ENCODE peak calls at places on chromosomes 5 and 9, in six cellular contexts. O, W, R, I, U and K are unnamed samples.

GRCh38 chr5:87924451-87924850 is 344.2 kb downstream of the TMEM161B start:
- DNase-seq in O (no peak), W (no peak), R (no peak), I (no peak), U (no peak), K (no peak)

GRCh38 chr9:86843182-86843581 is 104.1 kb downstream of the GAS1 start:
- DNase-seq in O (no peak), W (no peak), R (no peak), I (no peak), U (no peak), K (no peak)

GRCh38 chr5:163509288-163510040 is 4.0 kb downstream of the MAT2B start:
- DNase-seq in O (no peak), W (peak; percentile 83), R (no peak), I (no peak), U (no peak), K (no peak)

GRCh38 chr5:177304392-177305119 is 957 bp downstream of the PRELID1 start:
- DNase-seq in O (no peak), W (peak; percentile 35), R (no peak), I (peak; percentile 63), U (no peak), K (no peak)

GRCh38 chr9:91948061-91948422 is 2.0 kb downstream of the ROR2 start:
- DNase-seq in O (no peak), W (no peak), R (no peak), I (no peak), U (no peak), K (no peak)

GRCh38 chr9:136956604-136957003 is 4.5 kb downstream of the LCN12 start:
- DNase-seq in O (no peak), W (no peak), R (no peak), I (no peak), U (no peak), K (no peak)

GRCh38 chr5:176620333-176620981 is 9.9 kb downstream of the SNCB start:
- DNase-seq in O (no peak), W (peak; percentile 21), R (no peak), I (no peak), U (no peak), K (no peak)

GRCh38 chr5:93890657-93891056 is 149.3 kb upstream of the POU5F2 start:
- DNase-seq in O (no peak), W (no peak), R (no peak), I (no peak), U (no peak), K (no peak)

GRCh38 chr9:98334796-98335195 is 79.3 kb upstream of the TBC1D2 start:
- DNase-seq in O (no peak), W (no peak), R (no peak), I (peak; percentile 16), U (no peak), K (no peak)

GRCh38 chr5:15393146-15393545 is 106.8 kb upstream of the FBXL7 start:
- DNase-seq in O (no peak), W (no peak), R (no peak), I (no peak), U (no peak), K (no peak)

GRCh38 chr9:129176786-129177442 is 1.1 kb downstream of the IER5L start:
- DNase-seq in O (no peak), W (peak; percentile 51), R (no peak), I (no peak), U (no peak), K (no peak)

GRCh38 chr5:131164161-131164930 is 710 bp downstream of the HINT1 start:
- DNase-seq in O (peak; percentile 59), W (peak; percentile 78), R (peak; percentile 48), I (peak; percentile 42), U (peak; percentile 62), K (peak; percentile 59)

GRCh38 chr5:76696254-76696653 is 19.7 kb upstream of the F2R start:
- DNase-seq in O (no peak), W (no peak), R (no peak), I (no peak), U (no peak), K (no peak)

GRCh38 chr5:100905259-100905914 is 2.3 kb upstream of the ST8SIA4 start:
- DNase-seq in O (no peak), W (no peak), R (peak; percentile 6), I (no peak), U (no peak), K (no peak)

GRCh38 chr5:33362915-33363314 is 77.8 kb upstream of the TARS1 start:
- DNase-seq in O (no peak), W (peak; percentile 41), R (no peak), I (no peak), U (no peak), K (no peak)

GRCh38 chr9:101628173-101628572 is 33.4 kb upstream of the PPP3R2 start:
- DNase-seq in O (no peak), W (peak; percentile 30), R (no peak), I (no peak), U (no peak), K (no peak)

GRCh38 chr9:131454028-131454427 is 48.7 kb upstream of the POMT1 start:
- DNase-seq in O (no peak), W (no peak), R (no peak), I (no peak), U (no peak), K (no peak)

GRCh38 chr9:137715321-137715720 is 96.5 kb downstream of the EHMT1 start:
- DNase-seq in O (no peak), W (no peak), R (no peak), I (no peak), U (no peak), K (no peak)

GRCh38 chr5:180130876-180131740 is 59.5 kb upstream of the RNF130 start:
- DNase-seq in O (no peak), W (no peak), R (no peak), I (no peak), U (no peak), K (no peak)

GRCh38 chr5:39040875-39041274 is 33.3 kb downstream of the RICTOR start:
- DNase-seq in O (no peak), W (no peak), R (no peak), I (no peak), U (no peak), K (no peak)

GRCh38 chr9:77707696-77708095 is 59.6 kb upstream of the GNA14 start:
- DNase-seq in O (peak; percentile 74), W (peak; percentile 100), R (no peak), I (peak; percentile 93), U (no peak), K (no peak)

GRCh38 chr9:121945849-121946248 is 147.3 kb downstream of the TTLL11 start:
- DNase-seq in O (peak; percentile 40), W (peak; percentile 56), R (no peak), I (peak; percentile 44), U (no peak), K (no peak)

GRCh38 chr9:2872307-2872940 is 28.5 kb upstream of the PUM3 start:
- DNase-seq in O (no peak), W (peak; percentile 52), R (no peak), I (peak; percentile 4), U (no peak), K (no peak)

GRCh38 chr9:93188426-93189368 is 4.8 kb downstream of the WNK2 start:
- DNase-seq in O (no peak), W (no peak), R (no peak), I (no peak), U (no peak), K (no peak)

GRCh38 chr9:21802418-21803000 is at the start of gene MTAP:
- DNase-seq in O (peak; percentile 78), W (peak; percentile 90), R (peak; percentile 42), I (peak; percentile 77), U (peak; percentile 81), K (peak; percentile 58)

GRCh38 chr5:67066815-67067214 is 129.8 kb downstream of the CD180 start:
- DNase-seq in O (no peak), W (peak; percentile 58), R (no peak), I (no peak), U (no peak), K (no peak)

GRCh38 chr5:72487151-72487550 is 20.1 kb downstream of the ZNF366 start:
- DNase-seq in O (no peak), W (no peak), R (no peak), I (no peak), U (no peak), K (no peak)

GRCh38 chr9:37953775-37954437 is 50.0 kb upstream of the SLC25A51 start:
- DNase-seq in O (peak; percentile 71), W (peak; percentile 100), R (no peak), I (peak; percentile 98), U (peak; percentile 43), K (no peak)

GRCh38 chr9:79572891-79573696 is 1.3 kb downstream of the TLE4 start:
- DNase-seq in O (no peak), W (no peak), R (peak; percentile 53), I (no peak), U (peak; percentile 47), K (peak; percentile 33)

GRCh38 chr9:13728121-13728520 is 448.6 kb upstream of the MPDZ start:
- DNase-seq in O (no peak), W (no peak), R (no peak), I (no peak), U (no peak), K (no peak)

GRCh38 chr5:99586878-99587277 is 658.1 kb upstream of the CHD1 start:
- DNase-seq in O (no peak), W (no peak), R (no peak), I (no peak), U (no peak), K (no peak)

GRCh38 chr9:1231998-1232919 is 182.1 kb downstream of the DMRT2 start:
- DNase-seq in O (no peak), W (peak; percentile 80), R (no peak), I (peak; percentile 7), U (no peak), K (no peak)

GRCh38 chr5:66873990-66874389 is 277.8 kb downstream of the MAST4 start:
- DNase-seq in O (no peak), W (no peak), R (no peak), I (no peak), U (no peak), K (no peak)

GRCh38 chr5:164742025-164742424 is 1236.6 kb downstream of the MAT2B start:
- DNase-seq in O (no peak), W (no peak), R (no peak), I (no peak), U (no peak), K (no peak)

GRCh38 chr5:43305948-43306563 is 7.2 kb downstream of the HMGCS1 start:
- DNase-seq in O (peak; percentile 62), W (peak; percentile 75), R (no peak), I (peak; percentile 67), U (no peak), K (no peak)

GRCh38 chr5:132489051-132489770 is 1.4 kb downstream of the IRF1 start:
- DNase-seq in O (no peak), W (no peak), R (no peak), I (no peak), U (no peak), K (no peak)